ENCODE peak calls at places on chromosomes 1 and 21, in eight cellular contexts. One of them, this sample, is unnamed. For H3K4me1, the result is how much of the 10 kb centered on the place peaks cover.

GRCh38 chr1:10753279-10753678 is 43.2 kb downstream of the CASZ1 start:
- DNase-seq in CD8-positive, alpha-beta memory T cell: no peak
- DNase-seq in left ventricle myocardium inferior: no peak
- DNase-seq in heart right ventricle: no peak
- DNase-seq in fibroblast of lung: no peak
- DNase-seq in PC-9: no peak
- DNase-seq in aorta: no peak
- DNase-seq in MM.1S: no peak
- DNase-seq in this sample: no peak

GRCh38 chr1:172851077-172851476 is 192.2 kb downstream of the FASLG start:
- DNase-seq in left ventricle myocardium inferior: no peak
- DNase-seq in heart right ventricle: no peak
- DNase-seq in fibroblast of lung: no peak
- DNase-seq in PC-9: no peak
- DNase-seq in MM.1S: no peak
- DNase-seq in CD8-positive, alpha-beta memory T cell: no peak
- DNase-seq in aorta: no peak
- DNase-seq in this sample: no peak

GRCh38 chr1:197269053-197269452 is 1.0 kb downstream of the CRB1 start:
- DNase-seq in aorta: no peak
- DNase-seq in fibroblast of lung: no peak
- DNase-seq in MM.1S: no peak
- DNase-seq in left ventricle myocardium inferior: no peak
- DNase-seq in PC-9: no peak
- DNase-seq in CD8-positive, alpha-beta memory T cell: no peak
- DNase-seq in heart right ventricle: peak
- DNase-seq in this sample: no peak

GRCh38 chr1:110057963-110058518 is 12.4 kb downstream of the ALX3 start:
- DNase-seq in PC-9: no peak
- DNase-seq in aorta: peak
- DNase-seq in heart right ventricle: no peak
- DNase-seq in left ventricle myocardium inferior: no peak
- DNase-seq in fibroblast of lung: no peak
- DNase-seq in MM.1S: no peak
- DNase-seq in CD8-positive, alpha-beta memory T cell: no peak
- DNase-seq in this sample: no peak

GRCh38 chr1:107514841-107515240 is 374.0 kb downstream of the NTNG1 start:
- DNase-seq in aorta: no peak
- DNase-seq in MM.1S: no peak
- DNase-seq in CD8-positive, alpha-beta memory T cell: no peak
- DNase-seq in left ventricle myocardium inferior: no peak
- DNase-seq in heart right ventricle: no peak
- DNase-seq in PC-9: no peak
- DNase-seq in fibroblast of lung: no peak
- DNase-seq in this sample: no peak

GRCh38 chr1:60990719-60991100 is 91.7 kb upstream of the NFIA start:
- DNase-seq in PC-9: no peak
- DNase-seq in CD8-positive, alpha-beta memory T cell: no peak
- DNase-seq in MM.1S: no peak
- DNase-seq in fibroblast of lung: no peak
- DNase-seq in heart right ventricle: no peak
- DNase-seq in aorta: no peak
- DNase-seq in left ventricle myocardium inferior: no peak
- DNase-seq in this sample: no peak

GRCh38 chr1:243798726-243799125 is 51.3 kb downstream of the AKT3 start:
- DNase-seq in aorta: no peak
- DNase-seq in left ventricle myocardium inferior: no peak
- DNase-seq in heart right ventricle: no peak
- DNase-seq in PC-9: peak
- DNase-seq in CD8-positive, alpha-beta memory T cell: no peak
- DNase-seq in fibroblast of lung: peak
- DNase-seq in MM.1S: no peak
- DNase-seq in this sample: no peak

GRCh38 chr1:53285969-53286760 is 41.7 kb downstream of the LRP8 start:
- DNase-seq in heart right ventricle: no peak
- DNase-seq in left ventricle myocardium inferior: no peak
- DNase-seq in MM.1S: no peak
- DNase-seq in PC-9: no peak
- DNase-seq in fibroblast of lung: no peak
- DNase-seq in aorta: no peak
- DNase-seq in CD8-positive, alpha-beta memory T cell: no peak
- DNase-seq in this sample: no peak

GRCh38 chr1:36106269-36106668 is 17.6 kb downstream of the ADPRS start:
- DNase-seq in heart right ventricle: no peak
- DNase-seq in left ventricle myocardium inferior: no peak
- DNase-seq in PC-9: no peak
- DNase-seq in aorta: no peak
- DNase-seq in fibroblast of lung: no peak
- DNase-seq in CD8-positive, alpha-beta memory T cell: no peak
- DNase-seq in MM.1S: no peak
- DNase-seq in this sample: no peak

GRCh38 chr1:23530089-23530749 is 814 bp downstream of the E2F2 start:
- DNase-seq in MM.1S: peak
- DNase-seq in heart right ventricle: no peak
- DNase-seq in aorta: no peak
- DNase-seq in PC-9: no peak
- DNase-seq in fibroblast of lung: no peak
- DNase-seq in left ventricle myocardium inferior: no peak
- DNase-seq in CD8-positive, alpha-beta memory T cell: no peak
- DNase-seq in this sample: no peak

GRCh38 chr1:225694151-225694603 is 41.3 kb upstream of the ENAH start:
- DNase-seq in CD8-positive, alpha-beta memory T cell: no peak
- DNase-seq in heart right ventricle: peak
- DNase-seq in aorta: no peak
- DNase-seq in left ventricle myocardium inferior: peak
- DNase-seq in PC-9: peak
- DNase-seq in MM.1S: no peak
- DNase-seq in fibroblast of lung: peak
- DNase-seq in this sample: no peak

DNA sequence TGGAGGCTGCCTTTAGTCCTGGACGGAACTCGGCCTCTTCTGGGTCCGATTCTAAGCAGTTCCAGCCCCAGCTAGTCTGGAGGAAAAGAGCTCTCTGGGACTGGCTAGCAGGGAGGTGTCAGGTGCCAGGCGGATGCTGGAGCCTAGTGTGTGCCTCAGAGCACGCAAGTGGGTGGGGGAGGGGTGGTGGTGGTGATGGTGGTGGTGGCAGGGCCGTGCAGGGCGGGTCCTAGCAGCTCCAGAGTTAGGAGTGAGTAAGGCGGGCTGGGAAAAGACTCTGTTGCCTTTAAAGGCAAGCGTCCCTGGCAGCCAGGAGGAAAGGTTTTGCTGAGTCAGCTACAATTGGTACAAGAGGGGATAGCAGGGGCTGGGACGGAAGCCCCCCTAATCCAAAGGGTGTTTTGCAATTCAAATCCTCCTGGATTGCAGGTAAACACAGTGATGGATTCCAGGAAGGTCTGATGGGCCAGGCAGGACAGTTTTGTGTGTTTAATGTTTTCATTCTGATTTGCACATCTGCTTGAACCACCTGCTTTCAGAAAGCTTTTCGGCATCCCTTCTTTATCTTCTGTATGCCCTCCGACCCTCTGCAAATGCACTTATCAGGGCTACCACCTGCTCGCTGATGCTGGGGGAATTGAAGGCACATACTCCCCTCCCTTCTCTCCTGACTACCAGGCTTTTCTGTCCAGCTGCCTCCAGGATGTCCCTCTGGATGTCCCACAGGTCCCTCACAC is 4.1 kb upstream of the SLC2A1 start:
- DNase-seq in heart right ventricle: peak
- DNase-seq in PC-9: no peak
- DNase-seq in fibroblast of lung: peak
- DNase-seq in aorta: peak
- DNase-seq in CD8-positive, alpha-beta memory T cell: no peak
- DNase-seq in MM.1S: no peak
- DNase-seq in left ventricle myocardium inferior: peak
- DNase-seq in this sample: peak
- H3K4me3 ChIP-seq in heart right ventricle: no peak
- H3K4me3 ChIP-seq in PC-9: no peak
- H3K4me3 ChIP-seq in fibroblast of lung: no peak
- H3K4me3 ChIP-seq in aorta: no peak
- H3K4me3 ChIP-seq in CD8-positive, alpha-beta memory T cell: no peak
- H3K4me3 ChIP-seq in MM.1S: no peak
- H3K4me3 ChIP-seq in left ventricle myocardium inferior: no peak
- H3K4me3 ChIP-seq in this sample: no peak

DNA sequence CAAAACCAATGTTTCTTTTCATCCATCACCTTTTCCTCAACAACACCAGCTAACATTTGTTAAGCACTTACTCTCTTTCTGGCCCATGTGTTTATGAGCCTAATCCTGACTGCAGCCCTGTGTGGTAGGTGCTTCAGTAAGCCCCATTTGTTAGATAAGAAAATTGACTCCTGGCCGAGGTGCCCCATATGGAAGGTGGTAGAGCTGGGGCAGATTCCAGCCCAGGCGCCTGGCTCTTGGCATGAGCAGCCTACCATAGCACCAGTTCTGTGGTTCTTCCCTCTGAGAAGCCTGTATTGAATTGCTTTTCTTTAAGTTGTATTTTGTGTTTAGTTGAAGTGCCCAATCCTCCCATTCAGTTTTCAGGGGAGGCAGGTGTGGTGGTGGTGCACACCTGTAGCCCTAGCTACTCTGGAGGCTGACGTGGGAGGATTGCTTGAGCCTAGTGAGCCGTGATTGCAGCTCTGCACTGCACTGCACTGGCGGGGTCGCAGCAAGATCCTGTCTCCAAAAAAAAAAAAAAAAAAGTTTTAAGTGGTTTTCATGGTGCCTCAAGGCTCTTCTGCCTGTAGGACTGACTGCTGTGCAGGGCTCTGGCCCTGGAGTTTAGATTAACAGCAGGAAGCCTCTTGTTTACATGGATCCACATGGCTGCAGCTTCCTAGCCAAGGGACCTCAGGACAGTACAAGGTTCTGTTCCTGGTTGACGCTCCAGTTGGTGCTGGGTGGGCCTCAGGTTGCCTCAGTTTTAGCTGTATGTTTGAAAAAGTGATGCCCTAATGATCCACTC is 125.9 kb downstream of the MRPS6 start:
- DNase-seq in fibroblast of lung: no peak
- DNase-seq in MM.1S: no peak
- DNase-seq in PC-9: no peak
- DNase-seq in left ventricle myocardium inferior: no peak
- DNase-seq in heart right ventricle: no peak
- DNase-seq in aorta: no peak
- DNase-seq in CD8-positive, alpha-beta memory T cell: no peak
- DNase-seq in this sample: no peak
- H3K4me1 ChIP-seq in fibroblast of lung: under half
- H3K4me1 ChIP-seq in MM.1S: under half
- H3K4me1 ChIP-seq in PC-9: under half
- H3K4me1 ChIP-seq in left ventricle myocardium inferior: under half
- H3K4me1 ChIP-seq in heart right ventricle: under half
- H3K4me1 ChIP-seq in aorta: under half
- H3K4me1 ChIP-seq in CD8-positive, alpha-beta memory T cell: under half
- H3K4me1 ChIP-seq in this sample: under half

GRCh38 chr1:167666416-167666815 is 36.4 kb downstream of the RCSD1 start:
- DNase-seq in fibroblast of lung: no peak
- DNase-seq in left ventricle myocardium inferior: no peak
- DNase-seq in CD8-positive, alpha-beta memory T cell: no peak
- DNase-seq in MM.1S: no peak
- DNase-seq in heart right ventricle: peak
- DNase-seq in aorta: no peak
- DNase-seq in PC-9: no peak
- DNase-seq in this sample: no peak

GRCh38 chr1:167668108-167668507 is 38.1 kb downstream of the RCSD1 start:
- DNase-seq in fibroblast of lung: no peak
- DNase-seq in heart right ventricle: no peak
- DNase-seq in MM.1S: no peak
- DNase-seq in CD8-positive, alpha-beta memory T cell: no peak
- DNase-seq in PC-9: no peak
- DNase-seq in aorta: no peak
- DNase-seq in left ventricle myocardium inferior: no peak
- DNase-seq in this sample: no peak

GRCh38 chr1:167667536-167667935 is 37.5 kb downstream of the RCSD1 start:
- DNase-seq in MM.1S: no peak
- DNase-seq in CD8-positive, alpha-beta memory T cell: no peak
- DNase-seq in left ventricle myocardium inferior: no peak
- DNase-seq in aorta: no peak
- DNase-seq in heart right ventricle: no peak
- DNase-seq in PC-9: no peak
- DNase-seq in fibroblast of lung: no peak
- DNase-seq in this sample: no peak

GRCh38 chr1:167663002-167663772 is 33.2 kb downstream of the RCSD1 start:
- DNase-seq in aorta: no peak
- DNase-seq in PC-9: no peak
- DNase-seq in fibroblast of lung: peak
- DNase-seq in heart right ventricle: peak
- DNase-seq in MM.1S: no peak
- DNase-seq in left ventricle myocardium inferior: peak
- DNase-seq in CD8-positive, alpha-beta memory T cell: no peak
- DNase-seq in this sample: peak

DNA sequence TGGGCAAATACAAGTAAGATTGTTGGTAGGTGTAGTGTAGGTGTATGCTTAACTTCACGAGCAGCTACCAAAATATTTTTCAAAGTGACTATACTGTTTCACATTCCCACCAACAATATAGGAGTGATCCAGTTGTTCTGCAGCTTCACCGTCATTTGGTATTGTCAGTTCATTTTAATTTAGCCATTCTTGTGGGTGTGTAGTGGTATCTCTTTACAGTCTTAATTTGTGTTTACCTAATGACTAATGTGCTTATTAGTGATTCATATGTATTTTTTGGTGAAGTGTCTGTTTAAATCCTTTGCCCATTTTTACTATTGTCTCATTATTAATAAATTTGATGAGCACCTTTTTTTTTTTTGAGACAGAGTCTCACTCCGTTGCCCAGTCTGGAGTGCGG is 35.4 kb downstream of the RCSD1 start:
- DNase-seq in left ventricle myocardium inferior: no peak
- DNase-seq in CD8-positive, alpha-beta memory T cell: no peak
- DNase-seq in heart right ventricle: no peak
- DNase-seq in PC-9: no peak
- DNase-seq in MM.1S: no peak
- DNase-seq in aorta: no peak
- DNase-seq in fibroblast of lung: no peak
- DNase-seq in this sample: no peak
- H3K4me3 ChIP-seq in left ventricle myocardium inferior: no peak
- H3K4me3 ChIP-seq in CD8-positive, alpha-beta memory T cell: no peak
- H3K4me3 ChIP-seq in heart right ventricle: no peak
- H3K4me3 ChIP-seq in PC-9: no peak
- H3K4me3 ChIP-seq in MM.1S: no peak
- H3K4me3 ChIP-seq in aorta: no peak
- H3K4me3 ChIP-seq in fibroblast of lung: no peak
- H3K4me3 ChIP-seq in this sample: no peak

DNA sequence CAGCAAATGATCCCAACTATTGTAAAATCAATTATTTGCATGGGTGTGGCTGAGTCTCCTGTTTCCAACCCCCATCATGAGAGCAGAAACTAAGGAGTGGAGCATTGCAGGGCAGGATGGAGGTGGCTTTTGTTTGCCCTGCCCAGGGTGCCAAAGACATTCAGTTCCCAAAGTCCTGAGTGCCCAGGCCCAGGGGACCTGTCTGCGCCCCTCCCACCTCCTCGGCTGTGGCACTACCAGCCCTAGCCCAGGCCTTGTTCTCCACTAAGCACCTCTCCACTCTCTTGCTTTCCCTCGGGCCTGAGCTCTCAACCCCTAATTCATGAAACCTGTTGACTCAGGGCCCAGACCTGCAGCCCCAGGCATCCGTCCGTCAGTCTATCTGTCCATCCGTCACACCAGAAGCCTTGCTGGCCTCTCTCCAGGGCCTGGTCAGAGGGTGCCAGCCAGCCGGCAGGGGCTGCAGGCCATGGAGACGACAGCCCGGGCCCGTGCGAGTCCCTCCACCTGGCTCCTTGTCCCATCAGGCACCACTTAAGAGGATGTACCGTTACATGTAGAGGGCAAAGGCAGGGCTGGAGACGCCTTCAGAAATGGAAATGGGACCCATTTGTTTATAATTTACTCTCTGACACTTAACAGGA is 39.7 kb downstream of the PAX7 start:
- DNase-seq in left ventricle myocardium inferior: no peak
- DNase-seq in MM.1S: no peak
- DNase-seq in aorta: no peak
- DNase-seq in PC-9: peak
- DNase-seq in CD8-positive, alpha-beta memory T cell: no peak
- DNase-seq in heart right ventricle: no peak
- DNase-seq in fibroblast of lung: no peak
- DNase-seq in this sample: no peak
- H3K4me1 ChIP-seq in left ventricle myocardium inferior: under half
- H3K4me1 ChIP-seq in MM.1S: under half
- H3K4me1 ChIP-seq in aorta: under half
- H3K4me1 ChIP-seq in PC-9: half or more
- H3K4me1 ChIP-seq in CD8-positive, alpha-beta memory T cell: under half
- H3K4me1 ChIP-seq in heart right ventricle: under half
- H3K4me1 ChIP-seq in fibroblast of lung: under half
- H3K4me1 ChIP-seq in this sample: under half